ENCODE peak calls at places on chromosome 13, in six cellular contexts. N is nephron progenitor cell, B is A172, Z is AG04450, H is skeletal muscle cell, R is HL-60. A is an unnamed sample.

GRCh38 chr13:51714663-51715168 is 89.2 kb downstream of the DHRS12 start:
- DNase-seq in N (no peak), H (no peak), B (peak; percentile 33), R (peak; percentile 49), Z (peak; percentile 44), A (peak; percentile 33)

GRCh38 chr13:64127856-64128255 is 2712.2 kb upstream of the PCDH20 start:
- DNase-seq in B (peak; percentile 1), R (no peak), Z (no peak), N (no peak), H (no peak), A (no peak)

GRCh38 chr13:51246411-51247298 is 24.5 kb downstream of the FAM124A start:
- DNase-seq in R (no peak), B (no peak), N (no peak), Z (no peak), H (no peak), A (no peak)

GRCh38 chr13:59103004-59103768 is 1060.5 kb downstream of the DIAPH3 start:
- DNase-seq in R (no peak), H (peak; percentile 81), B (no peak), Z (peak; percentile 66), N (no peak), A (no peak)

GRCh38 chr13:112968380-112968909 is 569 bp upstream of the MCF2L start:
- DNase-seq in H (no peak), R (no peak), B (no peak), N (peak; percentile 53), Z (no peak), A (no peak)

GRCh38 chr13:51425410-51426042 is 27.3 kb downstream of the INTS6 start:
- DNase-seq in H (peak; percentile 16), N (no peak), B (no peak), Z (no peak), R (no peak), A (no peak)

GRCh38 chr13:93771782-93772181 is 545.2 kb downstream of the GPC6 start:
- DNase-seq in H (no peak), B (no peak), R (no peak), N (no peak), Z (no peak), A (no peak)

GRCh38 chr13:28326081-28326480 is 168.8 kb downstream of the FLT1 start:
- DNase-seq in H (no peak), Z (no peak), B (no peak), N (no peak), R (no peak), A (no peak)

GRCh38 chr13:50691176-50691681 is 152.3 kb downstream of the DLEU7 start:
- DNase-seq in B (no peak), R (no peak), Z (no peak), H (no peak), N (no peak), A (no peak)

GRCh38 chr13:93861818-93862217 is 617.7 kb downstream of the DCT start:
- DNase-seq in N (no peak), Z (peak; percentile 24), R (no peak), B (peak; percentile 76), H (peak; percentile 48), A (no peak)

GRCh38 chr13:47672245-47672975 is 328.7 kb downstream of the SUCLA2 start:
- DNase-seq in B (no peak), H (peak; percentile 66), N (no peak), R (no peak), Z (no peak), A (no peak)

GRCh38 chr13:79901336-79901735 is 420.4 kb downstream of the NDFIP2 start:
- DNase-seq in N (no peak), R (peak; percentile 70), Z (no peak), B (peak; percentile 36), H (no peak), A (no peak)

GRCh38 chr13:77372275-77372674 is 45.4 kb upstream of the MYCBP2 start:
- DNase-seq in R (no peak), H (peak; percentile 9), N (no peak), B (no peak), Z (no peak), A (no peak)

GRCh38 chr13:100547805-100548204 is 40.8 kb downstream of the GGACT start:
- DNase-seq in N (no peak), B (no peak), H (no peak), R (no peak), Z (no peak), A (no peak)

GRCh38 chr13:31945202-31945978 is 86.2 kb upstream of the FRY start:
- DNase-seq in B (peak; percentile 55), Z (no peak), N (peak; percentile 8), H (peak; percentile 85), R (peak; percentile 74), A (peak; percentile 61)

GRCh38 chr13:113903361-113903760 is 39.5 kb upstream of the GAS6 start:
- DNase-seq in R (no peak), B (no peak), H (no peak), N (no peak), Z (no peak), A (no peak)

GRCh38 chr13:35826626-35827254 is 304.4 kb downstream of the DCLK1 start:
- DNase-seq in R (peak; percentile 15), B (no peak), N (peak; percentile 15), H (no peak), Z (no peak), A (no peak)

GRCh38 chr13:89650226-89650625 is 1697.3 kb upstream of the MIR17HG start:
- DNase-seq in Z (no peak), H (no peak), B (no peak), R (no peak), N (no peak), A (no peak)

GRCh38 chr13:88656751-88657150 is 985.6 kb downstream of the SLITRK5 start:
- DNase-seq in H (no peak), Z (no peak), B (no peak), N (no peak), R (no peak), A (no peak)

GRCh38 chr13:110616103-110617101 is 1.1 kb downstream of the NAXD start:
- DNase-seq in H (peak; percentile 52), B (no peak), N (no peak), Z (no peak), R (peak; percentile 46), A (no peak)

GRCh38 chr13:89057862-89058261 is 1386.7 kb downstream of the SLITRK5 start:
- DNase-seq in R (no peak), Z (no peak), N (no peak), B (no peak), H (no peak), A (no peak)

GRCh38 chr13:76016799-76017198 is 380.7 kb downstream of the LMO7 start:
- DNase-seq in R (peak; percentile 18), Z (no peak), N (peak; percentile 7), B (peak; percentile 32), H (no peak), A (no peak)

GRCh38 chr13:40786568-40786996 is 2.8 kb upstream of the SLC25A15 start:
- DNase-seq in H (no peak), N (no peak), R (no peak), B (peak; percentile 33), Z (no peak), A (no peak)

GRCh38 chr13:107365466-107366215 is 797.7 kb upstream of the ARGLU1 start:
- DNase-seq in R (no peak), Z (peak; percentile 26), H (no peak), N (no peak), B (peak; percentile 7), A (no peak)

GRCh38 chr13:26011996-26012688 is 39.7 kb downstream of the SHISA2 start:
- DNase-seq in B (no peak), R (no peak), N (no peak), H (no peak), Z (no peak), A (no peak)

GRCh38 chr13:111411186-111411858 is 90.9 kb downstream of the TEX29 start:
- DNase-seq in B (no peak), Z (no peak), R (no peak), H (no peak), N (no peak), A (no peak)

GRCh38 chr13:43755844-43756243 is 30.9 kb downstream of the ENOX1 start:
- DNase-seq in H (no peak), N (no peak), R (no peak), Z (no peak), B (no peak), A (no peak)

GRCh38 chr13:110371550-110372465 is 64.7 kb downstream of the COL4A2 start:
- DNase-seq in Z (no peak), R (no peak), B (no peak), H (no peak), N (no peak), A (no peak)

GRCh38 chr13:30739646-30740642 is 4.6 kb downstream of the ALOX5AP start:
- DNase-seq in B (peak; percentile 91), N (no peak), R (peak; percentile 77), H (peak; percentile 71), Z (peak; percentile 86), A (no peak)

GRCh38 chr13:80783926-80784325 is 443.0 kb upstream of the SPRY2 start:
- DNase-seq in Z (no peak), R (no peak), N (peak; percentile 6), B (no peak), H (peak; percentile 35), A (no peak)